ENCODE peak calls at places on chromosomes 12 and 14, in five cellular contexts. Y is heart right ventricle, I is OCI-LY7, Q is stomach, J is GM06990. S is an unnamed sample. For H3K36me3, the result is how much of the 10 kb centered on the place peaks cover.

GRCh38 chr12:80553316-80553715 is 109.3 kb downstream of the PTPRQ start:
- DNase-seq in J (no peak), Q (no peak), I (no peak), Y (no peak), S (no peak)

GRCh38 chr12:25592725-25593495 is 39.8 kb upstream of the LMNTD1 start:
- DNase-seq in J (no peak), Y (no peak), Q (no peak), I (no peak), S (no peak)

GRCh38 chr14:100221419-100222218 is 17.3 kb upstream of the YY1 start:
- DNase-seq in Y (peak), J (peak), I (peak), Q (peak), S (peak)

GRCh38 chr12:122100568-122100967 is 22.0 kb downstream of the MLXIP start:
- DNase-seq in J (no peak), Q (no peak), I (no peak), Y (no peak), S (no peak)

GRCh38 chr12:110266381-110266909 is 14.6 kb upstream of the ATP2A2 start:
- DNase-seq in Y (no peak), Q (no peak), I (no peak), J (no peak), S (no peak)

GRCh38 chr12:104859144-104859543 is 98.9 kb downstream of the SLC41A2 start:
- DNase-seq in Q (no peak), Y (no peak), J (no peak), I (no peak), S (no peak)

GRCh38 chr12:49864817-49865090 is 21.8 kb upstream of the BCDIN3D start:
- DNase-seq in Q (no peak), J (no peak), Y (no peak), I (no peak), S (no peak)

GRCh38 chr12:31620311-31620710 is 29.4 kb upstream of the DENND5B start:
- DNase-seq in I (no peak), J (no peak), Q (no peak), Y (no peak), S (peak)

GRCh38 chr12:78403681-78404080 is 460.9 kb upstream of the SYT1 start:
- DNase-seq in Q (no peak), J (no peak), Y (no peak), I (no peak), S (no peak)

GRCh38 chr14:81418057-81418790 is 18.1 kb upstream of the STON2 start:
- DNase-seq in I (no peak), Q (no peak), J (no peak), Y (no peak), S (no peak)
- TF ChIP-seq CTCF in I (no peak), Q (no peak), J (no peak), Y (no peak), S (no peak)

GRCh38 chr14:73783107-73783727 is 68.4 kb upstream of the PTGR2 start:
- DNase-seq in J (no peak), Y (no peak), I (no peak), Q (no peak), S (peak)
- H3K4me3 ChIP-seq in J (no peak), Y (peak), I (no peak), Q (peak), S (no peak)

GRCh38 chr12:124472690-124473279 is 94.6 kb downstream of the NCOR2 start:
- DNase-seq in Y (no peak), I (no peak), J (no peak), Q (no peak), S (no peak)
- H3K36me3 ChIP-seq in Y (half or more), I (half or more), J (under half), Q (half or more), S (under half)

DNA sequence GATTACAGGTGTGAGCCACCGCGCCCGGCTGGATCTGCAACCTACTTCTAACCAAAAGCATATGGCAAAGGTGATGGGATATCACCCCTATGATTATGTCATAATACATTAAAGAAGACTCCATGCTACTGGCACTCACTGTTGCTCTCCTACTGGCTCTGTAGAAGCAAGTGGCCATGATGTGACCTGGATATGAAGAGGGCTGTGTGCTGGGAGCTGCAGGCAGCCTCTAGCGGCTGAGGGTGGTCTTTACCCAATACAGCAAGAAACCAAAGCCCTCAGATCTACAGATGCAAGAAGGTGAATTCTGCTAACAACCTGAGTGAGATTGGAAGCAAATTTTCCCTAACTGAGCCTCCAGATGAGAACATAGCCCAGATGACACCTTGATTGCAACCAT is 34.2 kb upstream of the TRIM9 start:
- DNase-seq in Q (no peak), J (no peak), Y (no peak), I (no peak), S (peak)
- TF ChIP-seq CTCF in Q (no peak), J (peak), Y (no peak), I (no peak), S (peak)

GRCh38 chr12:6074394-6074793 is 50.1 kb downstream of the VWF start:
- DNase-seq in I (no peak), Y (no peak), J (no peak), Q (no peak), S (no peak)
- H3K4me3 ChIP-seq in I (no peak), Y (peak), J (no peak), Q (no peak), S (no peak)

DNA sequence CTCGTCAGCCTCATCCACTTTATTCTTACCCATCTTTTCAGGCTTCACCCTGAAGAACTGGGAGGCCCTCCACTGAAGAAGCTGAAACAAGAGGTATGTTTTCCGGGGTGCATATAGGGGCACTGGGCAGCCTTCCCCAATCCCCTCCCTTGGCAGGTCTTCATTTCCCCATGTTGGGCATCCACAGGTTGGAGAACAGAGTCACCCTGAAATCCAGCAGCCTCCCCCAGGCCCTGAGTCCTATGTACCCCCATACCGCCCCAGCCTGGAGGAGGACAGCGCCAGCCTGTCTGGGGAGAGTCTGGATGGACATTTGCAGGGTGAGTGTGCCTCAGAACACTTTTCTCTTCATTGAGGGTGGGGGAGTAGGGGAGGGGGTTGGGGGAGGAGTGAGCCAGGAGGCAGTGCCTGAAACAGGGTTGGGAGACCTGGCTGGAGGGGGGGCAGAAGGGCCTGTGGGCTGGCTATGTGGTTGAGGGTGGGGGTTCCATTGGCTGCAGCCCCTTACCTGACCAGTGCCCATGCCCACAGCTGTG is 4.0 kb downstream of the NAB2 start:
- DNase-seq in I (no peak), Q (peak), Y (no peak), J (no peak), S (no peak)
- H3K36me3 ChIP-seq in I (half or more), Q (half or more), Y (half or more), J (under half), S (under half)